ENCODE peak calls at places on chromosomes 6 and 20, in ten cellular contexts. N is cardiac fibroblast, A is WERI-Rb-1, Z is upper lobe of right lung, F is IMR-90, L is A549, B is HFF-Myc, V is BJ, Y is heart left ventricle, Q is endodermal cell. P is an unnamed sample.

GRCh38 chr6:56226946-56227879 is 20.2 kb downstream of the COL21A1 start:
- DNase-seq in B (peak), L (no peak), Z (no peak), Q (no peak), V (peak), N (peak), F (peak), Y (no peak), A (no peak), P (peak)

GRCh38 chr6:161001421-161001820 is 9.9 kb downstream of the MAP3K4 start:
- DNase-seq in Z (no peak), A (no peak), F (no peak), N (peak), B (no peak), Y (no peak), Q (no peak), L (no peak), V (no peak), P (peak)

GRCh38 chr20:38272961-38273360 is 12.4 kb upstream of the KIAA1755 start:
- DNase-seq in B (no peak), N (peak), L (no peak), Z (no peak), Y (peak), F (peak), Q (no peak), A (no peak), V (no peak), P (peak)

GRCh38 chr6:18753071-18753470 is 365.9 kb downstream of the RNF144B start:
- DNase-seq in B (no peak), N (no peak), Z (no peak), A (no peak), Y (no peak), V (no peak), L (no peak), Q (peak), F (no peak), P (no peak)

GRCh38 chr6:111263837-111264236 is 176.5 kb downstream of the SLC16A10 start:
- DNase-seq in A (no peak), Z (no peak), L (no peak), B (no peak), V (peak), F (peak), N (peak), Q (no peak), Y (no peak), P (peak)

GRCh38 chr6:68634503-68635411 is at the start of gene ADGRB3:
- DNase-seq in B (no peak), F (peak), Q (peak), V (no peak), L (peak), Y (peak), N (peak), Z (peak), A (peak), P (peak)

GRCh38 chr6:154403803-154404202 is 47.2 kb upstream of the IPCEF1 start:
- DNase-seq in Y (peak), Q (no peak), F (peak), Z (no peak), L (no peak), B (peak), N (peak), A (no peak), V (no peak), P (peak)

GRCh38 chr6:82408952-82409421 is 45.4 kb downstream of the TPBG start:
- DNase-seq in L (peak), B (no peak), F (peak), V (no peak), Y (no peak), Q (no peak), N (peak), A (no peak), Z (no peak), P (peak)

GRCh38 chr20:21315138-21315537 is 12.0 kb downstream of the XRN2 start:
- DNase-seq in N (peak), Y (no peak), L (no peak), A (no peak), Z (no peak), Q (no peak), F (peak), B (no peak), V (no peak), P (peak)

GRCh38 chr20:32470025-32470861 is 112.1 kb downstream of the ASXL1 start:
- DNase-seq in F (peak), V (no peak), Q (peak), B (no peak), Z (peak), Y (peak), L (peak), N (peak), A (peak), P (peak)
- TF ChIP-seq CTCF in F (peak), V (peak), Q (peak), B (peak), Z (peak), Y (peak), L (peak), N (peak), A (peak), P (peak)

GRCh38 chr6:105178110-105178509 is 1.7 kb downstream of the POPDC3 start:
- DNase-seq in Q (no peak), Z (no peak), F (peak), B (no peak), A (no peak), N (peak), L (no peak), V (peak), Y (no peak), P (peak)
- H3K4me3 ChIP-seq in Q (no peak), Z (no peak), F (no peak), B (no peak), A (no peak), N (no peak), L (peak), V (no peak), Y (no peak), P (no peak)

GRCh38 chr6:151430886-151431285 is 21.0 kb downstream of the RMND1 start:
- DNase-seq in Z (no peak), L (no peak), V (no peak), B (no peak), N (no peak), Q (no peak), A (no peak), F (no peak), Y (no peak), P (no peak)
- TF ChIP-seq CTCF in Z (no peak), L (no peak), V (no peak), B (no peak), N (no peak), Q (peak), A (peak), F (peak), Y (no peak), P (peak)

DNA sequence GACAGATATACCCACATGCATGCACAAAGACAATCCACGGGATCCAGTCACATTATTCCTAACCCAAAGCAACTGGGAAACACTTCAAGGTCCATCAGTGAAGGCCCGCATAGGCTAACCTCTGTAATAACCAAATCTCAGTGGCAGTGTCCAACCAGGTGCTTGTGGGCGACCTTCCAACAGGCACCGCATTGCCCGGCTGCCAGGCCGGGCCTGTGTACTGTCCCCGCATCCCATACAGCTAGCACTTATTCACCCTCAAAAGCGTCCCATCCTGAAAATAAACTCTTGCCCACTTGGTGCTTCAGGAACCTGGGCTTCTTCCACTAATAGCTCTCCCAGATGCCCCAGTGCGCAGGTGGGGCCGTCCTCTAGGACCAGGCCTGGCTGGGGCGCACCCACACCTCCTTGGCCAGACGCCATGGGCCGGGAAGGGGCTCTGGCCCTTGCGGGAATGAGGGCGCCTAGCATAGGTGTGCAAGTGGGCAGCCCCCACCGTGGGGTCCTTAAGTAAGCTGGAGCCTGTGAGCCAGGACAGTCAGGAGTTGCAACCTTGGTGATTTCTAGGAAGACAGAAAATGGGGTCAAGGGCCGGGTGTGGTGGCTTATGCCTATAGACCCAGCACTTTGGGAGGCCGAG is 1.1 kb upstream of the ENTPD6 start:
- DNase-seq in Z (no peak), F (no peak), Y (no peak), Q (no peak), L (no peak), B (no peak), A (no peak), V (no peak), N (no peak), P (no peak)
- H3K4me3 ChIP-seq in Z (peak), F (no peak), Y (peak), Q (no peak), L (no peak), B (no peak), A (no peak), V (no peak), N (no peak), P (no peak)

GRCh38 chr6:14144678-14145113 is 27.1 kb downstream of the CD83 start:
- DNase-seq in N (peak), L (peak), V (no peak), Z (peak), F (peak), Q (peak), B (no peak), Y (peak), A (peak), P (peak)
- TF ChIP-seq CTCF in N (peak), L (peak), V (peak), Z (peak), F (peak), Q (peak), B (peak), Y (peak), A (peak), P (peak)

DNA sequence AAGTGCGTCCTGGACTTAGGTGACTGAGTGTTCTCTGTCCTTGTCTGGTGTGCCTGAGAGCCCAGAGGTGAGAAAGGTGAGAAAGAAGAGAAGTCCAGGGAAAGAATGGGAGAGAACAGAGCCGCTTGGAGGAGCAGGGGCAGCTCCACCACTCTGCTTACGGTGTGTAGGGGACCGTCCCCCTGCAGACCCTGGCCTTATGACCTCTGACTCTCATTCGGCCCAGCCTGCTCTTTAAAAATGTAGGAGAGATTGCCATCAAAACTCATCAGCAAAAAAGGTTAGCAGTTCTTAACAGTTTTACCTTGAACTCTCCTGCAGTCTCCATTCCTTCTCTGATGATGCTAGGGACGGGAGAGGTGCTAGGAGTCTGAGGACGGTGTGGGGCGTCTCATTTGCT is 2.0 kb downstream of the TMEM181 start:
- DNase-seq in A (no peak), F (no peak), Y (no peak), N (no peak), L (no peak), Q (no peak), V (no peak), Z (no peak), B (no peak), P (no peak)
- H3K4me3 ChIP-seq in A (no peak), F (no peak), Y (no peak), N (no peak), L (no peak), Q (peak), V (no peak), Z (no peak), B (peak), P (peak)

DNA sequence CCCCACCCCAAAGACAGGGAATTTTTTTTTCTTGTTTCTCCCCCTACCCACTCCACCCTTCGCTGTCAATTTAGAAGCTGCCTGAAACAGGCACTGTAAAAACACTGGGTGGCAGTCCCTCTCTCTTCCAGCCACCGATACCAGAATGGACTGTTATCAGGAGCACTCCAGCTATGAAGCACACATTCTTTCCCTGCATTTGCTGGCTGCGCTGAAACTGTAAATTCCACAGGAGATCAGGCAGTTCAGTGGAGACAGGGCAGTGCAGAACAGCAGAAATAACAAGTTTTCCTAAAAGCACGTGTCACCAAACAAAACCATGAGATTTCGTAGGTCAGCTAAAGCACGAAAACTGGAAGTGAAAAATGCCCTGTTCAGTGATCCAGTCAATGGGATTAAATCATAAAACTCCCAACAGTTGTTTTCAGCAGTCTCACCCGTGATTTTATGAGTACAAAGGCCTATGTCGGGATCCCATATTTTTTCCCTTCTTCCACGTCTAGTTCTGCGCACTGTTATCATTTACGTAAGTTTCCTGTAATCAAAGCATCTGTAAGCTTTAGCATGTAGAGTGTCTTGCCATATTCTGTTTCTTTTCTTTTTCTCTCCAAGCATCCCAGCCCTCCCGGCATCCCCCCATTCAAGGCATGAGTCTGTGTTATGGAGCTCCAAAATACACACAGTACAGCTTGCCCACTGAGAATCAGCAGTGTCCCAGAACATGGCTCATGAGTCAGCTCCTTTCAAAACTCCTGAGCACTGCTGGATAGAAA is 359.9 kb upstream of the EPHA7 start:
- DNase-seq in F (no peak), V (no peak), A (no peak), N (peak), Y (peak), Q (peak), L (no peak), B (no peak), Z (no peak), P (peak)
- TF ChIP-seq CTCF in F (no peak), V (no peak), A (no peak), N (peak), Y (peak), Q (peak), L (no peak), B (no peak), Z (no peak), P (no peak)

GRCh38 chr6:1607557-1608221 is 2.0 kb upstream of the FOXC1 start:
- DNase-seq in L (no peak), F (no peak), V (no peak), B (no peak), N (no peak), Q (peak), Z (no peak), Y (no peak), A (no peak), P (no peak)
- H3K4me3 ChIP-seq in L (no peak), F (no peak), V (no peak), B (no peak), N (no peak), Q (peak), Z (no peak), Y (no peak), A (no peak), P (no peak)